ENCODE peak calls at places on chromosomes 12 and 14, in six cellular contexts. Q is K562, V is GM12878, X is WTC11, W is GM23338, H is H1. I is an unnamed sample.
A peak's percentile ranks its signal among the peaks of the same experiment; 100 is the strongest.

GRCh38 chr14:68397371-68397779 is 395.5 kb downstream of the ZFP36L1 start:
- DNase-seq in H (no peak), V (no peak), Q (no peak), W (no peak), X (no peak), I (peak; percentile 43)

GRCh38 chr14:106080922-106081321 is 554.5 kb downstream of the TMEM121 start:
- DNase-seq in H (no peak), Q (no peak), V (no peak), X (no peak), W (no peak), I (no peak)

GRCh38 chr12:121441555-121441954 is 41.6 kb downstream of the RNF34 start:
- DNase-seq in Q (no peak), W (peak; percentile 62), H (no peak), V (no peak), X (peak; percentile 57), I (peak; percentile 28)

GRCh38 chr12:21607701-21608100 is 3.1 kb upstream of the GYS2 start:
- DNase-seq in X (no peak), V (no peak), H (no peak), W (peak; percentile 31), Q (no peak), I (no peak)

GRCh38 chr14:99904506-99904905 is 111.3 kb downstream of the EML1 start:
- DNase-seq in Q (no peak), W (no peak), V (no peak), X (no peak), H (no peak), I (peak; percentile 34)

GRCh38 chr12:93380480-93381121 is 2.9 kb downstream of the NUDT4 start:
- DNase-seq in W (peak; percentile 30), V (no peak), H (no peak), X (no peak), Q (no peak), I (peak; percentile 43)

GRCh38 chr12:113061061-113061694 is 4.6 kb downstream of the DTX1 start:
- DNase-seq in Q (no peak), H (no peak), V (no peak), W (no peak), X (no peak), I (no peak)

GRCh38 chr12:114241973-114242434 is 163.9 kb downstream of the TBX5 start:
- DNase-seq in W (peak; percentile 37), X (no peak), V (peak; percentile 8), Q (peak; percentile 37), H (no peak), I (no peak)

GRCh38 chr14:64212666-64213065 is 81.5 kb downstream of the ESR2 start:
- DNase-seq in H (no peak), Q (no peak), V (no peak), W (no peak), X (no peak), I (no peak)

GRCh38 chr12:76080017-76080728 is 4.3 kb downstream of the NAP1L1 start:
- DNase-seq in X (no peak), V (no peak), Q (no peak), W (no peak), H (no peak), I (peak; percentile 7)

GRCh38 chr12:76020731-76021672 is 10.6 kb downstream of the PHLDA1 start:
- DNase-seq in W (no peak), H (no peak), X (no peak), Q (no peak), V (peak; percentile 19), I (no peak)

GRCh38 chr14:22106700-22107697 is 433.4 kb upstream of the OR4E1 start:
- DNase-seq in W (no peak), Q (no peak), X (no peak), V (no peak), H (no peak), I (no peak)

GRCh38 chr12:229441-230191 is 15.7 kb upstream of the SLC6A12 start:
- DNase-seq in H (no peak), X (no peak), Q (no peak), V (no peak), W (no peak), I (no peak)

GRCh38 chr12:230925-231671 is 17.1 kb upstream of the SLC6A12 start:
- DNase-seq in X (no peak), V (no peak), Q (no peak), W (no peak), H (no peak), I (no peak)

GRCh38 chr12:233615-233968 is 19.6 kb upstream of the SLC6A12 start:
- DNase-seq in H (no peak), Q (no peak), X (no peak), W (no peak), V (no peak), I (no peak)

GRCh38 chr12:234891-235415 is 21.0 kb upstream of the SLC6A12 start:
- DNase-seq in W (no peak), V (no peak), Q (no peak), X (no peak), H (no peak), I (no peak)

GRCh38 chr12:232731-233614 is 19.0 kb upstream of the SLC6A12 start:
- DNase-seq in X (no peak), V (no peak), Q (no peak), H (no peak), W (no peak), I (no peak)
- TF ChIP-seq CREB1 in X (no peak), V (no peak), Q (no peak), H (no peak), W (no peak), I (no peak)

GRCh38 chr12:16277585-16277984 is at the start of gene SLC15A5:
- DNase-seq in V (no peak), Q (no peak), X (no peak), W (no peak), H (no peak), I (no peak)

GRCh38 chr12:16282978-16283377 is 5.5 kb upstream of the SLC15A5 start:
- DNase-seq in V (no peak), H (no peak), Q (no peak), W (no peak), X (no peak), I (no peak)

GRCh38 chr12:16285586-16285985 is 8.1 kb upstream of the SLC15A5 start:
- DNase-seq in W (no peak), Q (no peak), H (no peak), V (no peak), X (no peak), I (no peak)

GRCh38 chr12:16281157-16281556 is 3.7 kb upstream of the SLC15A5 start:
- DNase-seq in Q (no peak), H (no peak), V (no peak), W (no peak), X (no peak), I (no peak)
- TF ChIP-seq CREB1 in Q (no peak), H (no peak), V (no peak), W (no peak), X (no peak), I (no peak)

GRCh38 chr12:31405021-31405420 is 79.1 kb upstream of the SINHCAF start:
- DNase-seq in H (no peak), W (no peak), V (no peak), Q (no peak), X (no peak), I (no peak)

GRCh38 chr12:31408778-31409177 is 82.8 kb upstream of the SINHCAF start:
- DNase-seq in X (no peak), W (no peak), V (no peak), Q (no peak), H (no peak), I (no peak)

GRCh38 chr12:31412292-31412801 is 86.4 kb upstream of the SINHCAF start:
- DNase-seq in W (peak; percentile 32), X (peak; percentile 44), Q (no peak), H (no peak), V (no peak), I (no peak)

GRCh38 chr12:31406345-31406744 is 80.4 kb upstream of the SINHCAF start:
- DNase-seq in W (no peak), V (peak; percentile 65), X (no peak), H (no peak), Q (no peak), I (no peak)

GRCh38 chr12:31407562-31407961 is 81.6 kb upstream of the SINHCAF start:
- DNase-seq in V (no peak), X (no peak), W (no peak), Q (no peak), H (no peak), I (no peak)
- TF ChIP-seq CREB1 in V (no peak), X (no peak), W (no peak), Q (no peak), H (no peak), I (no peak)

GRCh38 chr12:14953752-14954151 is 7.6 kb downstream of the ARHGDIB start:
- DNase-seq in H (no peak), V (no peak), W (no peak), X (no peak), Q (no peak), I (no peak)

GRCh38 chr12:14950421-14950820 is 11.0 kb downstream of the ARHGDIB start:
- DNase-seq in Q (no peak), W (no peak), V (no peak), H (no peak), X (no peak), I (no peak)

GRCh38 chr12:14950982-14951746 is 10.2 kb downstream of the ARHGDIB start:
- DNase-seq in X (no peak), H (no peak), W (peak; percentile 42), Q (no peak), V (no peak), I (peak; percentile 56)

GRCh38 chr12:14954269-14954668 is 7.1 kb downstream of the ARHGDIB start:
- DNase-seq in W (no peak), Q (no peak), V (no peak), H (no peak), X (no peak), I (no peak)

GRCh38 chr12:14952295-14952995 is 9.0 kb downstream of the ARHGDIB start:
- DNase-seq in V (no peak), Q (no peak), W (no peak), X (no peak), H (no peak), I (peak; percentile 42)
- TF ChIP-seq CREB1 in V (no peak), Q (no peak), W (no peak), X (no peak), H (no peak), I (no peak)

GRCh38 chr12:23488130-23488529 is 461.3 kb downstream of the SOX5 start:
- DNase-seq in Q (no peak), H (no peak), W (no peak), X (no peak), V (no peak), I (no peak)
- TF ChIP-seq CREB1 in Q (no peak), H (no peak), W (no peak), X (no peak), V (no peak), I (no peak)

I was measured in HepG2.